ENCODE peak calls at places on chromosomes 2 and 18, in five cellular contexts. One of them, this sample, is unnamed.

GRCh38 chr2:106159867-106160785 is 34.0 kb downstream of the UXS1 start:
- DNase-seq in astrocyte of the spinal cord: no peak
- DNase-seq in right lobe of liver: no peak
- DNase-seq in SJSA1: no peak
- DNase-seq in T-cell: peak; percentile 51
- DNase-seq in this sample: no peak

GRCh38 chr2:36486546-36487044 is 111.4 kb downstream of the FEZ2 start:
- DNase-seq in T-cell: no peak
- DNase-seq in SJSA1: peak; percentile 94
- DNase-seq in astrocyte of the spinal cord: peak; percentile 76
- DNase-seq in right lobe of liver: no peak
- DNase-seq in this sample: no peak

GRCh38 chr2:117523267-117523666 is 291.2 kb upstream of the DDX18 start:
- DNase-seq in astrocyte of the spinal cord: peak; percentile 23
- DNase-seq in T-cell: no peak
- DNase-seq in SJSA1: no peak
- DNase-seq in right lobe of liver: peak; percentile 61
- DNase-seq in this sample: peak; percentile 62

GRCh38 chr2:39490586-39490985 is 53.5 kb upstream of the MAP4K3 start:
- DNase-seq in right lobe of liver: no peak
- DNase-seq in SJSA1: no peak
- DNase-seq in astrocyte of the spinal cord: no peak
- DNase-seq in T-cell: no peak
- DNase-seq in this sample: no peak

GRCh38 chr2:100924122-100924519 is 78.0 kb upstream of the RPL31 start:
- DNase-seq in astrocyte of the spinal cord: no peak
- DNase-seq in T-cell: no peak
- DNase-seq in SJSA1: no peak
- DNase-seq in right lobe of liver: no peak
- DNase-seq in this sample: no peak

GRCh38 chr18:22504665-22505064 is 87.0 kb upstream of the CTAGE1 start:
- DNase-seq in SJSA1: peak; percentile 81
- DNase-seq in astrocyte of the spinal cord: no peak
- DNase-seq in right lobe of liver: no peak
- DNase-seq in T-cell: no peak
- DNase-seq in this sample: no peak

GRCh38 chr2:127014630-127015029 is 92.3 kb downstream of the BIN1 start:
- DNase-seq in SJSA1: peak; percentile 7
- DNase-seq in right lobe of liver: no peak
- DNase-seq in astrocyte of the spinal cord: peak; percentile 84
- DNase-seq in T-cell: no peak
- DNase-seq in this sample: no peak

GRCh38 chr2:227862227-227862740 is 9.1 kb upstream of the DAW1 start:
- DNase-seq in T-cell: no peak
- DNase-seq in right lobe of liver: no peak
- DNase-seq in astrocyte of the spinal cord: peak; percentile 72
- DNase-seq in SJSA1: peak; percentile 50
- DNase-seq in this sample: no peak

GRCh38 chr2:239179851-239180371 is 220.9 kb downstream of the HDAC4 start:
- DNase-seq in T-cell: peak; percentile 19
- DNase-seq in SJSA1: no peak
- DNase-seq in astrocyte of the spinal cord: no peak
- DNase-seq in right lobe of liver: no peak
- DNase-seq in this sample: no peak

GRCh38 chr2:164657129-164657528 is 35.8 kb upstream of the GRB14 start:
- DNase-seq in astrocyte of the spinal cord: peak; percentile 81
- DNase-seq in T-cell: no peak
- DNase-seq in right lobe of liver: no peak
- DNase-seq in SJSA1: no peak
- DNase-seq in this sample: no peak

GRCh38 chr2:168687314-168687713 is 115.1 kb upstream of the NOSTRIN start:
- DNase-seq in SJSA1: peak; percentile 18
- DNase-seq in T-cell: no peak
- DNase-seq in right lobe of liver: no peak
- DNase-seq in astrocyte of the spinal cord: peak; percentile 37
- DNase-seq in this sample: no peak

GRCh38 chr2:74959106-74959751 is 786 bp downstream of the POLE4 start:
- DNase-seq in astrocyte of the spinal cord: no peak
- DNase-seq in SJSA1: no peak
- DNase-seq in T-cell: peak; percentile 36
- DNase-seq in right lobe of liver: no peak
- DNase-seq in this sample: no peak

GRCh38 chr2:216698895-216699294 is 3.5 kb upstream of the IGFBP5 start:
- DNase-seq in T-cell: no peak
- DNase-seq in SJSA1: peak; percentile 42
- DNase-seq in right lobe of liver: no peak
- DNase-seq in astrocyte of the spinal cord: peak; percentile 76
- DNase-seq in this sample: peak; percentile 79